ENCODE peak calls at places on chromosomes 4 and X, in eight cellular contexts. One of them, this sample, is unnamed.

GRCh38 chr4:140743194-140743931 is 12.8 kb downstream of the TBC1D9 start:
- DNase-seq in stimulated activated CD4-positive, alpha-beta T cell treated with anti-CD3 and anti-CD28 coated beads, Interleukin-12 subunit alpha, Interleukin-12 subunit beta, amount 100 ng/mL, for 48 hours: no peak
- DNase-seq in lung: no peak
- DNase-seq in activated naive CD8-positive, alpha-beta T cell treated with anti-CD3 and anti-CD28 coated beads, Interleukin-2, amount 50 U/mL, for 24 hours: no peak
- DNase-seq in stimulated activated CD8-positive, alpha-beta memory T cell treated with anti-CD3 and anti-CD28 coated beads, Interleukin-2, amount 100 ng/mL, for 48 hours: no peak
- DNase-seq in activated CD8-positive, alpha-beta memory T cell treated with anti-CD3 and anti-CD28 coated beads for 4 hours: no peak
- DNase-seq in activated CD4-positive, alpha-beta T cell treated with anti-CD3 and anti-CD28 coated beads, Interleukin-2, amount 50 U/mL, for 48 hours: no peak
- DNase-seq in GM10248: peak
- DNase-seq in this sample: no peak

GRCh38 chr4:121278811-121279368 is 101.9 kb downstream of the QRFPR start:
- DNase-seq in stimulated activated CD4-positive, alpha-beta T cell treated with anti-CD3 and anti-CD28 coated beads, Interleukin-12 subunit alpha, Interleukin-12 subunit beta, amount 100 ng/mL, for 48 hours: no peak
- DNase-seq in lung: no peak
- DNase-seq in activated naive CD8-positive, alpha-beta T cell treated with anti-CD3 and anti-CD28 coated beads, Interleukin-2, amount 50 U/mL, for 24 hours: no peak
- DNase-seq in stimulated activated CD8-positive, alpha-beta memory T cell treated with anti-CD3 and anti-CD28 coated beads, Interleukin-2, amount 100 ng/mL, for 48 hours: no peak
- DNase-seq in activated CD8-positive, alpha-beta memory T cell treated with anti-CD3 and anti-CD28 coated beads for 4 hours: no peak
- DNase-seq in activated CD4-positive, alpha-beta T cell treated with anti-CD3 and anti-CD28 coated beads, Interleukin-2, amount 50 U/mL, for 48 hours: no peak
- DNase-seq in GM10248: peak
- DNase-seq in this sample: no peak

GRCh38 chr4:26583538-26583864 is 383 bp upstream of the TBC1D19 start:
- DNase-seq in stimulated activated CD4-positive, alpha-beta T cell treated with anti-CD3 and anti-CD28 coated beads, Interleukin-12 subunit alpha, Interleukin-12 subunit beta, amount 100 ng/mL, for 48 hours: no peak
- DNase-seq in lung: no peak
- DNase-seq in activated naive CD8-positive, alpha-beta T cell treated with anti-CD3 and anti-CD28 coated beads, Interleukin-2, amount 50 U/mL, for 24 hours: no peak
- DNase-seq in stimulated activated CD8-positive, alpha-beta memory T cell treated with anti-CD3 and anti-CD28 coated beads, Interleukin-2, amount 100 ng/mL, for 48 hours: no peak
- DNase-seq in activated CD8-positive, alpha-beta memory T cell treated with anti-CD3 and anti-CD28 coated beads for 4 hours: no peak
- DNase-seq in activated CD4-positive, alpha-beta T cell treated with anti-CD3 and anti-CD28 coated beads, Interleukin-2, amount 50 U/mL, for 48 hours: no peak
- DNase-seq in GM10248: no peak
- DNase-seq in this sample: no peak

GRCh38 chr4:45944000-45944399 is 179.9 kb downstream of the GABRG1 start:
- DNase-seq in stimulated activated CD4-positive, alpha-beta T cell treated with anti-CD3 and anti-CD28 coated beads, Interleukin-12 subunit alpha, Interleukin-12 subunit beta, amount 100 ng/mL, for 48 hours: no peak
- DNase-seq in lung: no peak
- DNase-seq in activated naive CD8-positive, alpha-beta T cell treated with anti-CD3 and anti-CD28 coated beads, Interleukin-2, amount 50 U/mL, for 24 hours: no peak
- DNase-seq in stimulated activated CD8-positive, alpha-beta memory T cell treated with anti-CD3 and anti-CD28 coated beads, Interleukin-2, amount 100 ng/mL, for 48 hours: no peak
- DNase-seq in activated CD8-positive, alpha-beta memory T cell treated with anti-CD3 and anti-CD28 coated beads for 4 hours: no peak
- DNase-seq in activated CD4-positive, alpha-beta T cell treated with anti-CD3 and anti-CD28 coated beads, Interleukin-2, amount 50 U/mL, for 48 hours: no peak
- DNase-seq in GM10248: no peak
- DNase-seq in this sample: no peak

GRCh38 chrX:121307441-121307840 is 260.0 kb downstream of the GLUD2 start:
- DNase-seq in stimulated activated CD4-positive, alpha-beta T cell treated with anti-CD3 and anti-CD28 coated beads, Interleukin-12 subunit alpha, Interleukin-12 subunit beta, amount 100 ng/mL, for 48 hours: no peak
- DNase-seq in lung: no peak
- DNase-seq in activated naive CD8-positive, alpha-beta T cell treated with anti-CD3 and anti-CD28 coated beads, Interleukin-2, amount 50 U/mL, for 24 hours: no peak
- DNase-seq in stimulated activated CD8-positive, alpha-beta memory T cell treated with anti-CD3 and anti-CD28 coated beads, Interleukin-2, amount 100 ng/mL, for 48 hours: no peak
- DNase-seq in activated CD8-positive, alpha-beta memory T cell treated with anti-CD3 and anti-CD28 coated beads for 4 hours: no peak
- DNase-seq in activated CD4-positive, alpha-beta T cell treated with anti-CD3 and anti-CD28 coated beads, Interleukin-2, amount 50 U/mL, for 48 hours: no peak
- DNase-seq in GM10248: peak
- DNase-seq in this sample: no peak

GRCh38 chr4:182828678-182829025 is 88.5 kb downstream of the DCTD start:
- DNase-seq in stimulated activated CD4-positive, alpha-beta T cell treated with anti-CD3 and anti-CD28 coated beads, Interleukin-12 subunit alpha, Interleukin-12 subunit beta, amount 100 ng/mL, for 48 hours: no peak
- DNase-seq in lung: no peak
- DNase-seq in activated naive CD8-positive, alpha-beta T cell treated with anti-CD3 and anti-CD28 coated beads, Interleukin-2, amount 50 U/mL, for 24 hours: no peak
- DNase-seq in stimulated activated CD8-positive, alpha-beta memory T cell treated with anti-CD3 and anti-CD28 coated beads, Interleukin-2, amount 100 ng/mL, for 48 hours: no peak
- DNase-seq in activated CD8-positive, alpha-beta memory T cell treated with anti-CD3 and anti-CD28 coated beads for 4 hours: no peak
- DNase-seq in activated CD4-positive, alpha-beta T cell treated with anti-CD3 and anti-CD28 coated beads, Interleukin-2, amount 50 U/mL, for 48 hours: no peak
- DNase-seq in GM10248: no peak
- DNase-seq in this sample: no peak

GRCh38 chr4:107392951-107393350 is 327.1 kb downstream of the PAPSS1 start:
- DNase-seq in stimulated activated CD4-positive, alpha-beta T cell treated with anti-CD3 and anti-CD28 coated beads, Interleukin-12 subunit alpha, Interleukin-12 subunit beta, amount 100 ng/mL, for 48 hours: no peak
- DNase-seq in lung: no peak
- DNase-seq in activated naive CD8-positive, alpha-beta T cell treated with anti-CD3 and anti-CD28 coated beads, Interleukin-2, amount 50 U/mL, for 24 hours: no peak
- DNase-seq in stimulated activated CD8-positive, alpha-beta memory T cell treated with anti-CD3 and anti-CD28 coated beads, Interleukin-2, amount 100 ng/mL, for 48 hours: no peak
- DNase-seq in activated CD8-positive, alpha-beta memory T cell treated with anti-CD3 and anti-CD28 coated beads for 4 hours: no peak
- DNase-seq in activated CD4-positive, alpha-beta T cell treated with anti-CD3 and anti-CD28 coated beads, Interleukin-2, amount 50 U/mL, for 48 hours: no peak
- DNase-seq in GM10248: no peak
- DNase-seq in this sample: no peak

GRCh38 chrX:23737413-23737812 is 5.7 kb downstream of the ACOT9 start:
- DNase-seq in stimulated activated CD4-positive, alpha-beta T cell treated with anti-CD3 and anti-CD28 coated beads, Interleukin-12 subunit alpha, Interleukin-12 subunit beta, amount 100 ng/mL, for 48 hours: no peak
- DNase-seq in lung: no peak
- DNase-seq in activated naive CD8-positive, alpha-beta T cell treated with anti-CD3 and anti-CD28 coated beads, Interleukin-2, amount 50 U/mL, for 24 hours: no peak
- DNase-seq in stimulated activated CD8-positive, alpha-beta memory T cell treated with anti-CD3 and anti-CD28 coated beads, Interleukin-2, amount 100 ng/mL, for 48 hours: no peak
- DNase-seq in activated CD8-positive, alpha-beta memory T cell treated with anti-CD3 and anti-CD28 coated beads for 4 hours: no peak
- DNase-seq in activated CD4-positive, alpha-beta T cell treated with anti-CD3 and anti-CD28 coated beads, Interleukin-2, amount 50 U/mL, for 48 hours: no peak
- DNase-seq in GM10248: no peak
- DNase-seq in this sample: no peak

GRCh38 chr4:17613761-17614415 is 553 bp upstream of the MED28 start:
- DNase-seq in stimulated activated CD4-positive, alpha-beta T cell treated with anti-CD3 and anti-CD28 coated beads, Interleukin-12 subunit alpha, Interleukin-12 subunit beta, amount 100 ng/mL, for 48 hours: no peak
- DNase-seq in lung: peak
- DNase-seq in activated naive CD8-positive, alpha-beta T cell treated with anti-CD3 and anti-CD28 coated beads, Interleukin-2, amount 50 U/mL, for 24 hours: no peak
- DNase-seq in stimulated activated CD8-positive, alpha-beta memory T cell treated with anti-CD3 and anti-CD28 coated beads, Interleukin-2, amount 100 ng/mL, for 48 hours: no peak
- DNase-seq in activated CD8-positive, alpha-beta memory T cell treated with anti-CD3 and anti-CD28 coated beads for 4 hours: no peak
- DNase-seq in activated CD4-positive, alpha-beta T cell treated with anti-CD3 and anti-CD28 coated beads, Interleukin-2, amount 50 U/mL, for 48 hours: peak
- DNase-seq in GM10248: no peak
- DNase-seq in this sample: no peak

GRCh38 chr4:30586850-30587249 is 133.3 kb upstream of the PCDH7 start:
- DNase-seq in stimulated activated CD4-positive, alpha-beta T cell treated with anti-CD3 and anti-CD28 coated beads, Interleukin-12 subunit alpha, Interleukin-12 subunit beta, amount 100 ng/mL, for 48 hours: no peak
- DNase-seq in lung: no peak
- DNase-seq in activated naive CD8-positive, alpha-beta T cell treated with anti-CD3 and anti-CD28 coated beads, Interleukin-2, amount 50 U/mL, for 24 hours: no peak
- DNase-seq in stimulated activated CD8-positive, alpha-beta memory T cell treated with anti-CD3 and anti-CD28 coated beads, Interleukin-2, amount 100 ng/mL, for 48 hours: no peak
- DNase-seq in activated CD8-positive, alpha-beta memory T cell treated with anti-CD3 and anti-CD28 coated beads for 4 hours: no peak
- DNase-seq in activated CD4-positive, alpha-beta T cell treated with anti-CD3 and anti-CD28 coated beads, Interleukin-2, amount 50 U/mL, for 48 hours: no peak
- DNase-seq in GM10248: no peak
- DNase-seq in this sample: no peak

GRCh38 chr4:147480891-147481576 is at the start of gene EDNRA:
- DNase-seq in stimulated activated CD4-positive, alpha-beta T cell treated with anti-CD3 and anti-CD28 coated beads, Interleukin-12 subunit alpha, Interleukin-12 subunit beta, amount 100 ng/mL, for 48 hours: no peak
- DNase-seq in lung: no peak
- DNase-seq in activated naive CD8-positive, alpha-beta T cell treated with anti-CD3 and anti-CD28 coated beads, Interleukin-2, amount 50 U/mL, for 24 hours: no peak
- DNase-seq in stimulated activated CD8-positive, alpha-beta memory T cell treated with anti-CD3 and anti-CD28 coated beads, Interleukin-2, amount 100 ng/mL, for 48 hours: peak
- DNase-seq in activated CD8-positive, alpha-beta memory T cell treated with anti-CD3 and anti-CD28 coated beads for 4 hours: no peak
- DNase-seq in activated CD4-positive, alpha-beta T cell treated with anti-CD3 and anti-CD28 coated beads, Interleukin-2, amount 50 U/mL, for 48 hours: no peak
- DNase-seq in GM10248: no peak
- DNase-seq in this sample: no peak

GRCh38 chrX:19440713-19441112 is 74.6 kb downstream of the MAP3K15 start:
- DNase-seq in stimulated activated CD4-positive, alpha-beta T cell treated with anti-CD3 and anti-CD28 coated beads, Interleukin-12 subunit alpha, Interleukin-12 subunit beta, amount 100 ng/mL, for 48 hours: no peak
- DNase-seq in lung: no peak
- DNase-seq in activated naive CD8-positive, alpha-beta T cell treated with anti-CD3 and anti-CD28 coated beads, Interleukin-2, amount 50 U/mL, for 24 hours: no peak
- DNase-seq in stimulated activated CD8-positive, alpha-beta memory T cell treated with anti-CD3 and anti-CD28 coated beads, Interleukin-2, amount 100 ng/mL, for 48 hours: no peak
- DNase-seq in activated CD8-positive, alpha-beta memory T cell treated with anti-CD3 and anti-CD28 coated beads for 4 hours: no peak
- DNase-seq in activated CD4-positive, alpha-beta T cell treated with anti-CD3 and anti-CD28 coated beads, Interleukin-2, amount 50 U/mL, for 48 hours: no peak
- DNase-seq in GM10248: no peak
- DNase-seq in this sample: no peak

This sample was measured in GOT3.